ENCODE peak calls at places on chromosomes 11 and 22, in five cellular contexts. One of them, this sample, is unnamed.

GRCh38 chr11:35223429-35223828 is 84.5 kb downstream of the CD44 start:
- DNase-seq in breast epithelium: no peak
- DNase-seq in ovary: no peak
- DNase-seq in tibial nerve: no peak
- DNase-seq in uterus: peak
- DNase-seq in this sample: no peak

GRCh38 chr11:132844956-132845355 is 687.3 kb downstream of the OPCML start:
- DNase-seq in breast epithelium: no peak
- DNase-seq in ovary: no peak
- DNase-seq in tibial nerve: no peak
- DNase-seq in uterus: no peak
- DNase-seq in this sample: peak

GRCh38 chr22:31055322-31056159 is 25.6 kb upstream of the SMTN start:
- DNase-seq in breast epithelium: peak
- DNase-seq in ovary: peak
- DNase-seq in tibial nerve: peak
- DNase-seq in uterus: peak
- DNase-seq in this sample: peak

GRCh38 chr22:31244044-31244942 is 32.2 kb downstream of the LIMK2 start:
- DNase-seq in breast epithelium: no peak
- DNase-seq in ovary: no peak
- DNase-seq in tibial nerve: no peak
- DNase-seq in uterus: no peak
- DNase-seq in this sample: no peak

GRCh38 chr11:21640491-21640890 is 552.4 kb upstream of the ANO5 start:
- DNase-seq in breast epithelium: no peak
- DNase-seq in ovary: no peak
- DNase-seq in tibial nerve: no peak
- DNase-seq in uterus: no peak
- DNase-seq in this sample: no peak

GRCh38 chr11:15123849-15124248 is 9.1 kb downstream of the INSC start:
- DNase-seq in breast epithelium: no peak
- DNase-seq in ovary: no peak
- DNase-seq in tibial nerve: no peak
- DNase-seq in uterus: no peak
- DNase-seq in this sample: no peak

GRCh38 chr11:10310301-10310841 is 5.5 kb downstream of the ADM start:
- DNase-seq in breast epithelium: no peak
- DNase-seq in ovary: no peak
- DNase-seq in tibial nerve: no peak
- DNase-seq in uterus: no peak
- DNase-seq in this sample: peak

GRCh38 chr22:40345271-40345670 is 1.0 kb upstream of the ADSL start:
- DNase-seq in breast epithelium: no peak
- DNase-seq in ovary: no peak
- DNase-seq in tibial nerve: no peak
- DNase-seq in uterus: no peak
- DNase-seq in this sample: no peak

GRCh38 chr22:46060292-46061123 is 83.5 kb upstream of the WNT7B start:
- DNase-seq in breast epithelium: peak
- DNase-seq in ovary: no peak
- DNase-seq in tibial nerve: peak
- DNase-seq in uterus: no peak
- DNase-seq in this sample: no peak

GRCh38 chr22:38462960-38463784 is 4.7 kb upstream of the KDELR3 start:
- DNase-seq in breast epithelium: no peak
- DNase-seq in ovary: no peak
- DNase-seq in tibial nerve: no peak
- DNase-seq in uterus: peak
- DNase-seq in this sample: no peak

GRCh38 chr22:44363214-44363979 is 50.6 kb upstream of the SHISAL1 start:
- DNase-seq in breast epithelium: no peak
- DNase-seq in ovary: peak
- DNase-seq in tibial nerve: peak
- DNase-seq in uterus: peak
- DNase-seq in this sample: peak

GRCh38 chr11:3058753-3059664 is 1.8 kb upstream of the CARS1 start:
- DNase-seq in breast epithelium: no peak
- DNase-seq in ovary: no peak
- DNase-seq in tibial nerve: no peak
- DNase-seq in uterus: no peak
- DNase-seq in this sample: no peak

GRCh38 chr11:118939948-118940598 is 14.3 kb upstream of the BCL9L start:
- DNase-seq in breast epithelium: no peak
- DNase-seq in ovary: no peak
- DNase-seq in tibial nerve: no peak
- DNase-seq in uterus: no peak
- DNase-seq in this sample: no peak

GRCh38 chr11:86374586-86374985 is at the start of gene CCDC81:
- DNase-seq in breast epithelium: no peak
- DNase-seq in ovary: no peak
- DNase-seq in tibial nerve: no peak
- DNase-seq in uterus: no peak
- DNase-seq in this sample: no peak

GRCh38 chr11:14232652-14233051 is 126.3 kb downstream of the RRAS2 start:
- DNase-seq in breast epithelium: no peak
- DNase-seq in ovary: no peak
- DNase-seq in tibial nerve: no peak
- DNase-seq in uterus: no peak
- DNase-seq in this sample: no peak

GRCh38 chr22:22710719-22711531 is 66.5 kb downstream of the GGTLC2 start:
- DNase-seq in breast epithelium: no peak
- DNase-seq in ovary: peak
- DNase-seq in tibial nerve: peak
- DNase-seq in uterus: peak
- DNase-seq in this sample: peak

GRCh38 chr11:68838572-68838964 is 3.1 kb downstream of the CPT1A start:
- DNase-seq in breast epithelium: no peak
- DNase-seq in ovary: no peak
- DNase-seq in tibial nerve: no peak
- DNase-seq in uterus: peak
- DNase-seq in this sample: no peak

GRCh38 chr11:75706260-75706729 is 11.3 kb upstream of the MOGAT2 start:
- DNase-seq in breast epithelium: no peak
- DNase-seq in ovary: peak
- DNase-seq in tibial nerve: no peak
- DNase-seq in uterus: peak
- DNase-seq in this sample: peak

GRCh38 chr11:49302360-49302759 is 94.0 kb upstream of the FOLH1 start:
- DNase-seq in breast epithelium: no peak
- DNase-seq in ovary: no peak
- DNase-seq in tibial nerve: no peak
- DNase-seq in uterus: no peak
- DNase-seq in this sample: no peak

GRCh38 chr11:124717421-124717785 is 22.3 kb upstream of the NRGN start:
- DNase-seq in breast epithelium: no peak
- DNase-seq in ovary: no peak
- DNase-seq in tibial nerve: no peak
- DNase-seq in uterus: no peak
- DNase-seq in this sample: no peak

GRCh38 chr11:81970886-81971285 is 762.8 kb downstream of the FAM181B start:
- DNase-seq in breast epithelium: no peak
- DNase-seq in ovary: no peak
- DNase-seq in tibial nerve: no peak
- DNase-seq in uterus: no peak
- DNase-seq in this sample: no peak

GRCh38 chr11:2776351-2777061 is 76.7 kb upstream of the KCNQ1OT1 start:
- DNase-seq in breast epithelium: peak
- DNase-seq in ovary: peak
- DNase-seq in tibial nerve: peak
- DNase-seq in uterus: peak
- DNase-seq in this sample: peak

DNA sequence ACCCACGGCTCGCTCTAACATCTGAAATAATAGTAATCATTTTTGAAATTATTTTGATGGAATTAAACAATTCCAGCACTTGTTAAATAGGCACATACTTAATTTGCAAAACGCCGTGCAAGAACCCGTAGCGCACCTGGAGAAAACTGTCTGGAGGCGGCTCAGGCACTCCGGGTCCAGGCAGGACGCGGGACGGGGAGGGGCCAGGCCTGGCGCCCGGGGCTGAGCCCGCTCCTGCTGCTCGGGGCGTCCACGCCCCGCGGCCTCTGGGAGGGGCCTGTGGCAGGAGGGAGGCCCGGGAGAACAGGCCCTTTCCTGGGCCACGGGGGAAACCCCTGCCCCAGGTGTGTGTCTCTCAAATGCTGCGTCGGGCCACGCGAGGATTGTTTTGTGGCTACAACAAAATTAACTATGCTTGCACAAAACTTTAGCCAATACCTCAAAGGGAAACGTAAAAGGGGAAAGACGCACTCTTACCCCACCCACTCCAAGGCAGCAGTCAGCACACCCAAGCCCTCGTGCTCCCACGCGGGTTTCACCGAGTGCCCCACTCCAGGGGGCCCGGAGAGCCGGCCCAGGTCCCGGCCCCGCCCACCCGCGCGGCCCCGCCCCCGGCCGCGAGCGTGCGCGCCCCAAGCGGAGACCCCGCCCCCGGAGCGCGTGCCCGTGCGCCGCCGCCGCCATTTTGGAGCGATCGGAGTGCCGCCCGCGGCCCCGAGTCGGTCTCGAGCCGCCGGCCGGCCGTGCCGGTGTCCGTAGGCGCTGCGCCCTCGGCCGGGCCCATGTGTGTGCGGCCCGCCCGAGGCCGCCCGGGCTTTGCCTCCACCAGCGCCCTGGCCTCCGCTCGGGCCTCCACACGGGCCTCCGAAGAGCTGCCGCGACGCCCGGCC is at the start of gene PPP6R2:
- DNase-seq in breast epithelium: peak
- DNase-seq in ovary: peak
- DNase-seq in tibial nerve: peak
- DNase-seq in uterus: peak
- DNase-seq in this sample: peak
- TF ChIP-seq CTCF in breast epithelium: no peak
- TF ChIP-seq CTCF in ovary: no peak
- TF ChIP-seq CTCF in tibial nerve: peak
- TF ChIP-seq CTCF in uterus: peak
- TF ChIP-seq CTCF in this sample: no peak

GRCh38 chr11:28110108-28110838 is 2.1 kb downstream of the METTL15 start:
- DNase-seq in breast epithelium: peak
- DNase-seq in ovary: peak
- DNase-seq in tibial nerve: peak
- DNase-seq in uterus: peak
- DNase-seq in this sample: peak
- TF ChIP-seq POLR2A in breast epithelium: no peak
- TF ChIP-seq POLR2A in ovary: peak
- TF ChIP-seq POLR2A in tibial nerve: no peak
- TF ChIP-seq POLR2A in uterus: no peak
- TF ChIP-seq POLR2A in this sample: no peak

GRCh38 chr11:120030411-120030810 is 107.5 kb downstream of the TRIM29 start:
- DNase-seq in breast epithelium: no peak
- DNase-seq in ovary: no peak
- DNase-seq in tibial nerve: no peak
- DNase-seq in uterus: no peak
- DNase-seq in this sample: no peak
- H3K4me3 ChIP-seq in breast epithelium: no peak
- H3K4me3 ChIP-seq in ovary: no peak
- H3K4me3 ChIP-seq in tibial nerve: no peak
- H3K4me3 ChIP-seq in uterus: no peak
- H3K4me3 ChIP-seq in this sample: no peak

GRCh38 chr11:79371724-79372123 is 69.1 kb downstream of the TENM4 start:
- DNase-seq in breast epithelium: no peak
- DNase-seq in ovary: no peak
- DNase-seq in tibial nerve: no peak
- DNase-seq in uterus: no peak
- DNase-seq in this sample: no peak

GRCh38 chr11:79367844-79368243 is 73.0 kb downstream of the TENM4 start:
- DNase-seq in breast epithelium: no peak
- DNase-seq in ovary: no peak
- DNase-seq in tibial nerve: no peak
- DNase-seq in uterus: no peak
- DNase-seq in this sample: no peak

GRCh38 chr11:79374707-79375106 is 66.1 kb downstream of the TENM4 start:
- DNase-seq in breast epithelium: no peak
- DNase-seq in ovary: no peak
- DNase-seq in tibial nerve: no peak
- DNase-seq in uterus: no peak
- DNase-seq in this sample: no peak

GRCh38 chr11:79369094-79369493 is 71.7 kb downstream of the TENM4 start:
- DNase-seq in breast epithelium: no peak
- DNase-seq in ovary: no peak
- DNase-seq in tibial nerve: no peak
- DNase-seq in uterus: no peak
- DNase-seq in this sample: no peak

DNA sequence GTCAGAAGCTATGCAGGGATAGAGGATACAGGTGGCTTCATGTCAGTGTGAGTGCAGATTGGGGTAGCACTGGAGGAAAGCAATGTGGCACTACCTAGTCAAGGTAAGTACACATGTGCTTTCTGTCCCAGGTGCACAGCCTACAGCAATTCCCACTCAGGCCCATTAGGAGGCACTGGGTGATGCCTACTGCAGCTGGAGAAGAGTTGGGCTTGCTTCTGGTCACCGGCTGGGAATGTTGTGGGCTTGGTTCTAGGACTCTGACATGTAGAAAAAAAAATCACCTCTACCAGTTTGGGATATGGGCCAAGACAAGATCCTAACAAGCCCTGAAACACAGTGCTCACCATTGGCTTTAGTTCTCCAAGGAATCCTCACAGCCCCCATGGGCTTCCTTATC is 69.7 kb downstream of the TENM4 start:
- DNase-seq in breast epithelium: no peak
- DNase-seq in ovary: no peak
- DNase-seq in tibial nerve: no peak
- DNase-seq in uterus: no peak
- DNase-seq in this sample: no peak
- TF ChIP-seq CTCF in breast epithelium: no peak
- TF ChIP-seq CTCF in ovary: no peak
- TF ChIP-seq CTCF in tibial nerve: no peak
- TF ChIP-seq CTCF in uterus: no peak
- TF ChIP-seq CTCF in this sample: no peak

GRCh38 chr11:72759468-72759867 is 7.3 kb upstream of the ARAP1 start:
- DNase-seq in breast epithelium: no peak
- DNase-seq in ovary: no peak
- DNase-seq in tibial nerve: no peak
- DNase-seq in uterus: no peak
- DNase-seq in this sample: no peak
- TF ChIP-seq POLR2A in breast epithelium: no peak
- TF ChIP-seq POLR2A in ovary: no peak
- TF ChIP-seq POLR2A in tibial nerve: no peak
- TF ChIP-seq POLR2A in uterus: no peak
- TF ChIP-seq POLR2A in this sample: no peak